ENCODE peak calls at places on chromosomes 13 and 19, in ten cellular contexts. X is natural killer cell treated with Interleukin-12 subunit alpha and Interleukin-12 subunit beta and Interleukin-15 and Interleukin-18, amount 100 ng/mL, for 72 hours; I is GM12892; M is AG08396; Z is NCI-H1105; T is left colon; J is NCI-H1092; F is tibial nerve; P is stimulated activated CD8-positive, alpha-beta memory T cell treated with anti-CD3 and anti-CD28 coated beads, Interleukin-7, amount 100 ng/mL, for 1 hour; R is T-cell. K is an unnamed sample.

GRCh38 chr19:13401388-13401787 is 104.9 kb downstream of the CACNA1A start:
- DNase-seq in X (no peak), I (no peak), M (peak; percentile 16), Z (no peak), T (no peak), J (no peak), F (no peak), P (no peak), R (no peak), K (no peak)

GRCh38 chr19:19459707-19460251 is 54.3 kb downstream of the GATAD2A start:
- DNase-seq in X (peak; percentile 89), I (no peak), M (peak; percentile 65), Z (no peak), T (peak; percentile 40), J (no peak), F (no peak), P (peak; percentile 48), R (peak; percentile 67), K (no peak)

GRCh38 chr13:41652735-41653361 is 195.5 kb downstream of the RGCC start:
- DNase-seq in X (no peak), I (peak; percentile 5), M (peak; percentile 37), Z (no peak), T (no peak), J (peak; percentile 5), F (peak; percentile 59), P (no peak), R (peak; percentile 25), K (no peak)

GRCh38 chr13:45615501-45616101 is at the start of gene ERICH6B:
- DNase-seq in X (no peak), I (no peak), M (peak; percentile 19), Z (peak; percentile 58), T (no peak), J (peak; percentile 54), F (peak; percentile 14), P (no peak), R (no peak), K (peak; percentile 90)

GRCh38 chr19:6417713-6418561 is 6.7 kb downstream of the KHSRP start:
- DNase-seq in X (no peak), I (no peak), M (peak; percentile 72), Z (no peak), T (no peak), J (no peak), F (no peak), P (no peak), R (no peak), K (peak; percentile 60)

GRCh38 chr19:5099822-5100221 is 130.9 kb downstream of the KDM4B start:
- DNase-seq in X (no peak), I (no peak), M (no peak), Z (no peak), T (no peak), J (no peak), F (no peak), P (no peak), R (no peak), K (no peak)

GRCh38 chr19:681638-682037 is 5.4 kb downstream of the FSTL3 start:
- DNase-seq in X (no peak), I (no peak), M (no peak), Z (no peak), T (no peak), J (no peak), F (no peak), P (no peak), R (no peak), K (no peak)

GRCh38 chr19:42942187-42942789 is 5.3 kb upstream of the PSG7 start:
- DNase-seq in X (no peak), I (no peak), M (no peak), Z (no peak), T (no peak), J (no peak), F (no peak), P (no peak), R (no peak), K (no peak)

GRCh38 chr13:99386911-99387788 is 80.0 kb upstream of the GPR183 start:
- DNase-seq in X (peak; percentile 73), I (peak; percentile 69), M (peak; percentile 39), Z (no peak), T (peak; percentile 85), J (no peak), F (peak; percentile 46), P (peak; percentile 64), R (peak; percentile 85), K (peak; percentile 78)

GRCh38 chr13:110953833-110954532 is 39.1 kb upstream of the ANKRD10 start:
- DNase-seq in X (no peak), I (no peak), M (no peak), Z (no peak), T (no peak), J (no peak), F (no peak), P (no peak), R (no peak), K (no peak)

GRCh38 chr19:50435221-50435620 is 2.5 kb downstream of the MYBPC2 start:
- DNase-seq in X (no peak), I (no peak), M (no peak), Z (no peak), T (no peak), J (no peak), F (no peak), P (no peak), R (no peak), K (no peak)

K was measured in ecto neural progenitor cell.